ENCODE peak calls at places on chromosomes 1 and 21, in seven cellular contexts. E is central memory CD8-positive, alpha-beta T cell; P is A549; V is islet precursor cell; I is iris pigment epithelial cell; M is astrocyte of the spinal cord; Y is SHP77. Q is an unnamed sample.

GRCh38 chr1:172647110-172647564 is 11.8 kb upstream of the FASLG start:
- DNase-seq in Y (no peak), P (no peak), E (peak), I (no peak), V (no peak), M (no peak), Q (no peak)

GRCh38 chr21:17818158-17819113 is 720 bp downstream of the C21orf91 start:
- DNase-seq in V (peak), P (peak), M (peak), Y (no peak), I (peak), E (peak), Q (no peak)

GRCh38 chr1:52662645-52663313 is 29.8 kb downstream of the SHISAL2A start:
- DNase-seq in Y (no peak), I (peak), M (peak), P (peak), V (peak), E (no peak), Q (no peak)

GRCh38 chr1:239563680-239564079 is 177.3 kb downstream of the CHRM3 start:
- DNase-seq in M (no peak), E (no peak), Y (no peak), I (no peak), V (no peak), P (no peak), Q (no peak)

GRCh38 chr1:174265273-174265672 is 106.0 kb downstream of the RABGAP1L start:
- DNase-seq in M (no peak), V (no peak), E (no peak), Y (no peak), P (no peak), I (no peak), Q (no peak)

GRCh38 chr1:218496561-218496960 is 151.4 kb downstream of the TGFB2 start:
- DNase-seq in M (peak), Y (no peak), P (peak), I (peak), E (no peak), V (peak), Q (no peak)

GRCh38 chr21:35084869-35085268 is 35.8 kb upstream of the RUNX1 start:
- DNase-seq in I (peak), P (peak), V (no peak), M (peak), E (no peak), Y (no peak), Q (no peak)

GRCh38 chr1:212229654-212230053 is 55.6 kb upstream of the PPP2R5A start:
- DNase-seq in M (no peak), Y (no peak), P (no peak), E (no peak), I (peak), V (no peak), Q (no peak)

GRCh38 chr1:109239580-109240068 is 9.7 kb upstream of the CELSR2 start:
- DNase-seq in M (peak), I (peak), E (no peak), Y (peak), P (peak), V (peak), Q (peak)

GRCh38 chr21:37550618-37551405 is 184.2 kb downstream of the DYRK1A start:
- DNase-seq in Y (no peak), I (no peak), E (no peak), V (peak), P (no peak), M (no peak), Q (no peak)

GRCh38 chr1:92858564-92859399 is 26.9 kb downstream of the RPL5 start:
- DNase-seq in V (peak), P (peak), I (peak), Y (peak), M (peak), E (peak), Q (peak)

GRCh38 chr1:16905856-16906702 is 10.3 kb downstream of the RNU1-2 start:
- DNase-seq in E (no peak), V (peak), M (no peak), I (no peak), P (no peak), Y (no peak), Q (no peak)

GRCh38 chr21:35395728-35396127 is 346.6 kb upstream of the RUNX1 start:
- DNase-seq in Y (no peak), V (no peak), M (no peak), P (no peak), I (peak), E (no peak), Q (no peak)

GRCh38 chr1:228075801-228076271 is 6.7 kb upstream of the ARF1 start:
- DNase-seq in E (no peak), V (no peak), P (no peak), M (no peak), I (no peak), Y (no peak), Q (no peak)

GRCh38 chr1:157170677-157171515 is 32.7 kb upstream of the ETV3 start:
- DNase-seq in E (no peak), P (peak), M (peak), Y (peak), I (peak), V (peak), Q (no peak)

GRCh38 chr1:197116156-197116555 is 30.3 kb downstream of the ASPM start:
- DNase-seq in V (no peak), Y (no peak), P (no peak), I (no peak), M (no peak), E (no peak), Q (no peak)

GRCh38 chr1:245657371-245657770 is 502.6 kb downstream of the KIF26B start:
- DNase-seq in M (no peak), V (no peak), P (no peak), E (no peak), I (no peak), Y (no peak), Q (no peak)